ENCODE peak calls at places on chromosomes 13 and 19, in ten cellular contexts. Y is nucleus accumbens, U is ELR, V is DND-41, N is frontal cortex, G is caudate nucleus, P is suprapubic skin, D is NCI-H2081 treated with DMSO at 0.1 percent for 48 hours, S is BE2C, A is mesenteric fat pad. W is an unnamed sample.

GRCh38 chr19:3055741-3056453 is 6.4 kb downstream of the TLE5 start:
- DNase-seq in Y (no peak), G (no peak), S (no peak), P (no peak), N (no peak), V (no peak), U (no peak), A (no peak), D (peak), W (no peak)

GRCh38 chr13:99467764-99468163 is 33.5 kb upstream of the TM9SF2 start:
- DNase-seq in U (peak), N (no peak), A (no peak), G (no peak), P (no peak), V (no peak), S (no peak), Y (no peak), D (no peak), W (no peak)

GRCh38 chr13:46664195-46664594 is 111.2 kb downstream of the LRCH1 start:
- DNase-seq in V (no peak), U (no peak), N (no peak), G (no peak), P (no peak), A (no peak), Y (no peak), S (no peak), D (no peak), W (no peak)

GRCh38 chr13:26980099-26981031 is 191.2 kb downstream of the USP12 start:
- DNase-seq in P (no peak), S (peak), D (no peak), A (no peak), Y (no peak), N (no peak), U (no peak), G (no peak), V (no peak), W (no peak)

GRCh38 chr13:110258876-110259631 is 47.9 kb downstream of the COL4A1 start:
- DNase-seq in Y (no peak), N (no peak), U (peak), V (no peak), P (no peak), G (no peak), A (no peak), D (no peak), S (no peak), W (no peak)

GRCh38 chr19:36115453-36116343 is at the start of gene TBCB:
- DNase-seq in Y (no peak), V (no peak), D (no peak), U (peak), S (no peak), P (peak), N (no peak), A (peak), G (no peak), W (no peak)

GRCh38 chr19:964116-964520 is 20.0 kb upstream of the WDR18 start:
- DNase-seq in P (no peak), Y (no peak), D (no peak), G (no peak), N (no peak), V (no peak), S (peak), U (no peak), A (no peak), W (no peak)

GRCh38 chr19:15591796-15592195 is 23.2 kb upstream of the CYP4F8 start:
- DNase-seq in N (no peak), Y (no peak), G (no peak), P (no peak), V (no peak), A (no peak), D (no peak), S (no peak), U (no peak), W (no peak)

GRCh38 chr13:49746111-49746510 is 46.4 kb downstream of the KPNA3 start:
- DNase-seq in D (no peak), N (no peak), S (no peak), G (no peak), V (no peak), P (no peak), U (no peak), Y (no peak), A (no peak), W (no peak)

GRCh38 chr13:110475117-110475516 is 86.4 kb downstream of the RAB20 start:
- DNase-seq in S (no peak), N (no peak), G (no peak), V (no peak), P (no peak), D (no peak), Y (no peak), U (no peak), A (no peak), W (no peak)

GRCh38 chr13:83221256-83221655 is 661.0 kb downstream of the SLITRK1 start:
- DNase-seq in N (no peak), S (peak), U (peak), P (no peak), D (no peak), Y (no peak), V (no peak), G (no peak), A (no peak), W (no peak)

GRCh38 chr19:871446-872265 is 12.2 kb downstream of the CFD start:
- DNase-seq in N (peak), U (no peak), Y (no peak), G (no peak), D (no peak), P (no peak), S (peak), A (no peak), V (no peak), W (no peak)

GRCh38 chr19:5559804-5560133 is 8.0 kb downstream of the TINCR start:
- DNase-seq in S (no peak), V (no peak), G (no peak), Y (no peak), D (no peak), A (no peak), U (no peak), P (no peak), N (no peak), W (no peak)

GRCh38 chr13:24313449-24313848 is 4.1 kb downstream of the C1QTNF9 start:
- DNase-seq in D (no peak), N (no peak), U (peak), G (no peak), P (no peak), S (no peak), V (no peak), Y (no peak), A (no peak), W (no peak)

GRCh38 chr19:21020298-21021227 is at the start of gene ZNF430:
- DNase-seq in P (peak), S (peak), U (peak), N (peak), V (peak), Y (peak), A (peak), G (peak), D (peak), W (peak)

GRCh38 chr19:7899751-7900352 is 3.8 kb upstream of the MAP2K7 start:
- DNase-seq in A (no peak), V (no peak), P (no peak), S (peak), G (no peak), D (no peak), N (no peak), Y (no peak), U (no peak), W (no peak)

GRCh38 chr19:30523791-30524190 is 151.6 kb downstream of the ZNF536 start:
- DNase-seq in P (no peak), A (peak), G (no peak), U (no peak), N (no peak), V (no peak), Y (no peak), S (no peak), D (no peak), W (no peak)

GRCh38 chr19:52297601-52298358 is 811 bp downstream of the ZNF480 start:
- DNase-seq in S (no peak), U (no peak), Y (peak), D (no peak), A (no peak), V (peak), P (no peak), N (no peak), G (no peak), W (no peak)

W was measured in C1 segment of cervical spinal cord.